ENCODE peak calls at places on chromosome 3, in nine cellular contexts. E is natural killer cell; I is activated naive CD8-positive, alpha-beta T cell treated with anti-CD3 and anti-CD28 coated beads for 36 hours; O is OCI-LY7; Y is AG08395; N is NCI-H2081 treated with DMSO at 0.1 percent for 48 hours; J is NCI-H2171; K is T-helper 9 cell; T is choroid plexus epithelial cell. Q is an unnamed sample.

GRCh38 chr3:31232049-31233040 is 300.4 kb upstream of the STT3B start:
- DNase-seq in E (no peak), I (no peak), O (peak; percentile 46), Y (no peak), N (no peak), J (no peak), K (no peak), T (no peak), Q (no peak)

GRCh38 chr3:15647629-15648167 is 46.2 kb downstream of the BTD start:
- DNase-seq in E (peak; percentile 51), I (peak; percentile 71), O (peak; percentile 82), Y (peak; percentile 67), N (no peak), J (no peak), K (peak; percentile 21), T (peak; percentile 95), Q (no peak)

GRCh38 chr3:40317061-40317676 is 7.7 kb downstream of the EIF1B start:
- DNase-seq in E (no peak), I (peak; percentile 14), O (peak; percentile 80), Y (peak; percentile 58), N (peak; percentile 22), J (peak; percentile 28), K (peak; percentile 10), T (peak; percentile 87), Q (no peak)

GRCh38 chr3:4750306-4751056 is 228.8 kb upstream of the BHLHE40 start:
- DNase-seq in E (no peak), I (peak; percentile 15), O (no peak), Y (no peak), N (no peak), J (no peak), K (peak; percentile 25), T (peak; percentile 48), Q (no peak)

GRCh38 chr3:12483364-12483763 is 916 bp upstream of the TSEN2 start:
- DNase-seq in E (no peak), I (no peak), O (peak; percentile 13), Y (no peak), N (no peak), J (no peak), K (no peak), T (peak; percentile 56), Q (no peak)

GRCh38 chr3:188690076-188690475 is 481.7 kb upstream of the TPRG1 start:
- DNase-seq in E (no peak), I (no peak), O (no peak), Y (no peak), N (no peak), J (no peak), K (no peak), T (no peak), Q (no peak)

GRCh38 chr3:161423911-161424522 is 52.7 kb upstream of the SPTSSB start:
- DNase-seq in E (no peak), I (no peak), O (peak; percentile 38), Y (peak; percentile 67), N (peak; percentile 35), J (no peak), K (no peak), T (peak; percentile 68), Q (no peak)

GRCh38 chr3:60102154-60102553 is 1052.3 kb upstream of the CFAP20DC start:
- DNase-seq in E (no peak), I (no peak), O (no peak), Y (no peak), N (no peak), J (no peak), K (no peak), T (no peak), Q (no peak)

GRCh38 chr3:45861043-45861846 is 19.3 kb upstream of the LZTFL1 start:
- DNase-seq in E (no peak), I (no peak), O (no peak), Y (no peak), N (no peak), J (no peak), K (no peak), T (no peak), Q (no peak)

GRCh38 chr3:72560857-72561675 is 287.2 kb downstream of the SHQ1 start:
- DNase-seq in E (no peak), I (no peak), O (no peak), Y (no peak), N (no peak), J (no peak), K (no peak), T (no peak), Q (no peak)

GRCh38 chr3:62525276-62525675 is 151.9 kb upstream of the FEZF2 start:
- DNase-seq in E (no peak), I (no peak), O (no peak), Y (no peak), N (no peak), J (peak; percentile 16), K (no peak), T (no peak), Q (peak; percentile 58)

GRCh38 chr3:21043139-21043538 is 707.9 kb downstream of the ZNF385D start:
- DNase-seq in E (no peak), I (no peak), O (no peak), Y (no peak), N (no peak), J (no peak), K (no peak), T (no peak), Q (no peak)

GRCh38 chr3:32577621-32578556 is 7.2 kb upstream of the DYNC1LI1 start:
- DNase-seq in E (no peak), I (peak; percentile 12), O (peak; percentile 58), Y (peak; percentile 58), N (no peak), J (no peak), K (no peak), T (peak; percentile 57), Q (no peak)

GRCh38 chr3:32109256-32109655 is 2.8 kb downstream of the GPD1L start:
- DNase-seq in E (no peak), I (no peak), O (no peak), Y (no peak), N (no peak), J (no peak), K (no peak), T (peak; percentile 65), Q (no peak)

Q was measured in RWPE2.